ENCODE peak calls at places on chromosomes 12 and 14, in seven cellular contexts. L is suprapubic skin; X is epithelial cell of esophagus; G is AG10803; M is CD4-positive, alpha-beta T cell; J is PC-3; T is retinal pigment epithelial cell. D is an unnamed sample.

GRCh38 chr14:66092748-66093147 is 393.4 kb upstream of the CCDC196 start:
- DNase-seq in X (no peak), T (no peak), J (no peak), G (no peak), M (no peak), L (no peak), D (no peak)

GRCh38 chr12:104802198-104802597 is 155.9 kb downstream of the SLC41A2 start:
- DNase-seq in L (no peak), M (no peak), T (no peak), G (no peak), X (no peak), J (peak; percentile 34), D (no peak)

GRCh38 chr12:69988601-69989194 is 163.7 kb downstream of the MYRFL start:
- DNase-seq in G (peak; percentile 87), T (no peak), J (peak; percentile 19), M (no peak), L (no peak), X (peak; percentile 51), D (no peak)

GRCh38 chr12:72523754-72524153 is 251.6 kb downstream of the TRHDE start:
- DNase-seq in X (no peak), M (no peak), J (no peak), L (no peak), T (no peak), G (no peak), D (no peak)

GRCh38 chr12:109953656-109954055 is 42.5 kb downstream of the GIT2 start:
- DNase-seq in L (no peak), T (no peak), G (no peak), M (no peak), X (no peak), J (no peak), D (no peak)

GRCh38 chr14:84006643-84007137 is 1523.3 kb upstream of the FLRT2 start:
- DNase-seq in L (no peak), G (no peak), M (no peak), X (peak; percentile 1), T (no peak), J (peak; percentile 8), D (no peak)

GRCh38 chr12:124681779-124682391 is 114.5 kb upstream of the NCOR2 start:
- DNase-seq in M (no peak), X (peak; percentile 35), J (peak; percentile 75), L (no peak), T (no peak), G (peak; percentile 72), D (no peak)

GRCh38 chr14:69483765-69484443 is 624 bp upstream of the PLEKHD1 start:
- DNase-seq in L (no peak), J (peak; percentile 33), T (no peak), G (peak; percentile 24), X (peak; percentile 32), M (no peak), D (no peak)

GRCh38 chr12:12704593-12705230 is 8.7 kb upstream of the GPR19 start:
- DNase-seq in L (no peak), J (peak; percentile 89), G (peak; percentile 95), M (no peak), T (peak; percentile 93), X (peak; percentile 92), D (no peak)

GRCh38 chr14:56580317-56580711 is 716 bp downstream of the TMEM260 start:
- DNase-seq in X (no peak), J (peak; percentile 35), G (no peak), L (no peak), T (no peak), M (no peak), D (no peak)

GRCh38 chr12:100383586-100384548 is 27.0 kb downstream of the SLC17A8 start:
- DNase-seq in X (no peak), G (no peak), J (no peak), M (no peak), L (no peak), T (no peak), D (no peak)

GRCh38 chr14:20332946-20333782 is at the start of gene CCNB1IP1:
- DNase-seq in J (peak; percentile 94), T (peak; percentile 78), G (peak; percentile 85), X (peak; percentile 94), L (no peak), M (peak; percentile 15), D (no peak)

GRCh38 chr14:44791730-44792129 is 170.0 kb downstream of the KLHL28 start:
- DNase-seq in G (no peak), T (no peak), M (no peak), X (no peak), L (no peak), J (no peak), D (no peak)

GRCh38 chr14:66650491-66650911 is 142.6 kb downstream of the GPHN start:
- DNase-seq in G (no peak), M (no peak), X (peak; percentile 28), J (no peak), T (peak; percentile 47), L (no peak), D (no peak)

GRCh38 chr14:71362920-71363584 is 455.8 kb downstream of the PCNX1 start:
- DNase-seq in G (peak; percentile 80), J (no peak), L (no peak), X (no peak), T (no peak), M (no peak), D (no peak)

GRCh38 chr12:25004447-25004846 is 55.5 kb upstream of the BCAT1 start:
- DNase-seq in T (no peak), M (no peak), L (no peak), J (no peak), G (no peak), X (no peak), D (no peak)

GRCh38 chr12:93244514-93245077 is 133.1 kb upstream of the NUDT4 start:
- DNase-seq in T (no peak), M (no peak), X (no peak), G (no peak), L (no peak), J (no peak), D (no peak)

GRCh38 chr12:113133036-113133435 is 2.5 kb downstream of the RASAL1 start:
- DNase-seq in X (no peak), G (no peak), T (no peak), L (no peak), M (no peak), J (no peak), D (no peak)

GRCh38 chr14:68510201-68510600 is 282.7 kb downstream of the ZFP36L1 start:
- DNase-seq in X (no peak), G (peak; percentile 95), L (no peak), J (no peak), M (no peak), T (peak; percentile 55), D (no peak)

GRCh38 chr12:3600039-3600720 is 109.2 kb downstream of the PRMT8 start:
- DNase-seq in G (no peak), M (no peak), L (no peak), T (peak; percentile 9), X (peak; percentile 14), J (no peak), D (no peak)

GRCh38 chr14:71529855-71530254 is 402.4 kb upstream of the RGS6 start:
- DNase-seq in T (no peak), X (no peak), M (no peak), J (no peak), G (peak; percentile 82), L (no peak), D (no peak)

DNA sequence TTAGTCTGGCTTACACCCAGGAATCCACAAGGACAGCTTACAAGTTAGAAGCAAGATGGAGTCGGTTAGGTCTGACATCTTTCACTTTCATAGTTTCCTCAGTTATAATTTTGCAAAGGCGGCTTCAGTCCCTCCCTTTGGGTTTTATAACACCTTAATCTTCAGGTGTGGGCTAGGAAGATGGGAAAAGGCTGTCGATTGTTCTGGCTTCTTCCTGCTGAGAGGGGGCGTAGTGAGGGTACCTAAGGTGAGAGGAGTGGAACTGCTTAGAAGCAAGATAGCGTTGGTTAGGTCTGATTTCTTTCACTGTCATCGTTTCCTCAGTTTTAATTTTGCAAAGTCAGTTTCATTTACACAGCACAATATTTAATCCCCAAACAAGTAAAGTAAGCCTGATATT is 10.1 kb downstream of the A2ML1 start:
- DNase-seq in L (no peak), T (no peak), X (no peak), J (no peak), M (no peak), G (no peak), D (no peak)
- TF ChIP-seq CTCF in L (no peak), T (no peak), X (no peak), J (no peak), M (no peak), G (no peak), D (no peak)

GRCh38 chr14:106185837-106186233 is 659.5 kb downstream of the TMEM121 start:
- DNase-seq in M (peak; percentile 62), G (no peak), J (no peak), X (no peak), L (no peak), T (no peak), D (no peak)
- TF ChIP-seq CTCF in M (peak; percentile 84), G (no peak), J (no peak), X (no peak), L (no peak), T (no peak), D (no peak)

GRCh38 chr14:61720302-61720677 is 25.0 kb downstream of the HIF1A start:
- DNase-seq in J (peak; percentile 37), T (no peak), L (no peak), X (no peak), G (no peak), M (no peak), D (no peak)

GRCh38 chr14:61719344-61720301 is 24.3 kb downstream of the HIF1A start:
- DNase-seq in L (no peak), J (no peak), X (no peak), M (no peak), T (no peak), G (no peak), D (no peak)

GRCh38 chr14:61716956-61717355 is 21.6 kb downstream of the HIF1A start:
- DNase-seq in M (no peak), X (no peak), L (no peak), G (no peak), T (no peak), J (no peak), D (no peak)

GRCh38 chr14:61713724-61714437 is 18.6 kb downstream of the HIF1A start:
- DNase-seq in G (no peak), J (no peak), L (no peak), T (no peak), X (no peak), M (no peak), D (no peak)

DNA sequence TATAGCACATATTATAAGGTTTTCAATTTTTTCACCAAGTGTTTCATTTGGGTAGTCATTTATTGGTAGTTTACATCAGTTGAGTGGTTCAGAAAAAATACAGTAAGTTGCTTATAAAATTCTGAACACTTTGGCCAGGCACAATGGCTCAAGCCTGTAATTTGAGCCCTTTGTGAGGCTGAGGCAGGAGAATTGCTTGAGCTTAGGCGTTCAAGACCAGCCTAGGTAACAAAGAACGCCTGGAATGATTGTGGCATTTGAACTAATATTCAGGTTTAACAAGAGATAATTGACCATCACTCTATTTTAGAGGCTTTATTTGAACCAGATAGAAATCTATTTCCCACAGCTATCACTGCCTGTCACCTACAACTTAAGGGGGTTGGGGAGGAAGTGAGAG is 22.7 kb downstream of the HIF1A start:
- DNase-seq in T (no peak), G (no peak), J (no peak), L (no peak), M (no peak), X (no peak), D (no peak)
- TF ChIP-seq CTCF in T (no peak), G (no peak), J (no peak), L (no peak), M (no peak), X (no peak), D (no peak)

GRCh38 chr14:33188880-33189279 is 250.2 kb downstream of the NPAS3 start:
- DNase-seq in L (no peak), G (no peak), M (no peak), T (no peak), X (no peak), J (no peak), D (no peak)

GRCh38 chr14:33186656-33187055 is 248.0 kb downstream of the NPAS3 start:
- DNase-seq in X (no peak), J (no peak), M (no peak), G (peak; percentile 6), L (no peak), T (no peak), D (no peak)

GRCh38 chr14:33184587-33184986 is 245.9 kb downstream of the NPAS3 start:
- DNase-seq in J (peak; percentile 53), G (peak; percentile 29), L (no peak), M (no peak), X (peak; percentile 14), T (no peak), D (no peak)
- TF ChIP-seq CTCF in J (peak; percentile 61), G (peak; percentile 41), L (no peak), M (no peak), X (no peak), T (peak; percentile 9), D (peak; percentile 29)

D was measured in osteocyte.